ENCODE peak calls at places on chromosomes 11 and 22, in eight cellular contexts. D is substantia nigra; C is globus pallidus; F is stimulated activated CD4-positive, alpha-beta T cell treated with anti-CD3 and anti-CD28 coated beads, Interleukin-1b, Interleukin-23, amount 100 ng/mL, for 24 hours; Y is anterior cingulate cortex; K is activated CD4-positive, CD25-positive, alpha-beta regulatory T cell; P is NCI-H2029 treated with DMSO at 0.1 percent for 48 hours; A is epithelial cell of proximal tubule. N is an unnamed sample.

GRCh38 chr11:35013514-35014191 is 97.2 kb downstream of the PDHX start:
- DNase-seq in A (no peak), D (no peak), Y (no peak), F (no peak), C (no peak), K (no peak), P (no peak), N (no peak)

GRCh38 chr11:3000032-3000961 is 8.2 kb upstream of the NAP1L4 start:
- DNase-seq in K (no peak), A (no peak), F (no peak), C (peak), Y (peak), P (peak), D (peak), N (peak)

GRCh38 chr11:28346209-28346608 is 238.0 kb downstream of the METTL15 start:
- DNase-seq in A (no peak), P (no peak), Y (no peak), C (no peak), F (no peak), D (no peak), K (no peak), N (no peak)

GRCh38 chr11:130691581-130691980 is 224.7 kb downstream of the SNX19 start:
- DNase-seq in D (no peak), A (no peak), F (no peak), C (no peak), Y (no peak), P (no peak), K (no peak), N (no peak)

GRCh38 chr11:13949876-13950275 is 12.6 kb upstream of the SPON1 start:
- DNase-seq in Y (no peak), P (no peak), A (no peak), F (no peak), K (no peak), D (no peak), C (no peak), N (no peak)

GRCh38 chr22:33467718-33468117 is 409.5 kb upstream of the SYN3 start:
- DNase-seq in D (no peak), P (no peak), A (no peak), Y (no peak), F (no peak), K (no peak), C (no peak), N (no peak)

GRCh38 chr11:2134022-2135010 is 4.9 kb downstream of the IGF2 start:
- DNase-seq in P (no peak), A (no peak), F (no peak), C (no peak), K (no peak), Y (no peak), D (no peak), N (peak)

GRCh38 chr11:77127674-77127968 is 425 bp upstream of the MYO7A start:
- DNase-seq in P (no peak), K (no peak), C (no peak), A (no peak), Y (no peak), D (no peak), F (no peak), N (no peak)

GRCh38 chr22:37448521-37449150 is 21.4 kb upstream of the ELFN2 start:
- DNase-seq in A (no peak), C (no peak), D (no peak), K (no peak), F (no peak), Y (no peak), P (no peak), N (no peak)

GRCh38 chr11:123473941-123474668 is 44.0 kb downstream of the GRAMD1B start:
- DNase-seq in F (no peak), P (no peak), D (no peak), Y (no peak), C (no peak), K (no peak), A (no peak), N (no peak)

GRCh38 chr11:62005231-62005661 is 37.8 kb upstream of the FTH1 start:
- DNase-seq in D (peak), F (no peak), C (peak), K (no peak), Y (peak), A (no peak), P (no peak), N (no peak)

GRCh38 chr11:15967166-15967565 is 389.2 kb downstream of the SOX6 start:
- DNase-seq in P (no peak), A (no peak), D (no peak), C (no peak), Y (no peak), K (no peak), F (no peak), N (no peak)

GRCh38 chr22:36419177-36419911 is 31.6 kb upstream of the MYH9 start:
- DNase-seq in F (no peak), K (no peak), A (no peak), C (peak), Y (peak), P (peak), D (no peak), N (peak)

GRCh38 chr22:30881361-30882180 is 87.0 kb downstream of the MORC2 start:
- DNase-seq in C (no peak), P (no peak), A (no peak), F (no peak), Y (no peak), D (no peak), K (no peak), N (peak)

GRCh38 chr22:45105281-45105700 is 58.4 kb upstream of the NUP50 start:
- DNase-seq in F (no peak), Y (no peak), D (no peak), A (no peak), C (no peak), K (no peak), P (peak), N (no peak)

GRCh38 chr11:113345978-113346377 is 31.6 kb downstream of the TTC12 start:
- DNase-seq in K (no peak), Y (no peak), C (no peak), A (no peak), F (no peak), D (no peak), P (peak), N (no peak)

GRCh38 chr11:19929655-19930054 is 217.0 kb downstream of the NAV2 start:
- DNase-seq in D (no peak), A (no peak), P (no peak), F (no peak), Y (no peak), K (no peak), C (no peak), N (no peak)

GRCh38 chr11:120954381-120954780 is 69.5 kb upstream of the TBCEL start:
- DNase-seq in C (no peak), K (no peak), F (no peak), D (no peak), Y (no peak), A (no peak), P (no peak), N (no peak)

GRCh38 chr11:17511571-17511970 is 32.6 kb downstream of the USH1C start:
- DNase-seq in C (no peak), A (no peak), D (no peak), F (no peak), Y (no peak), K (no peak), P (no peak), N (no peak)

GRCh38 chr11:67053896-67054850 is 2.5 kb upstream of the RHOD start:
- DNase-seq in P (no peak), C (peak), Y (no peak), F (no peak), K (no peak), A (no peak), D (peak), N (peak)

GRCh38 chr11:124898711-124899110 is 1.0 kb upstream of the ROBO4 start:
- DNase-seq in C (peak), A (no peak), D (peak), Y (peak), K (no peak), P (no peak), F (no peak), N (peak)

GRCh38 chr11:117421041-117421440 is 93.4 kb downstream of the CEP164 start:
- DNase-seq in A (no peak), D (no peak), P (no peak), Y (no peak), F (no peak), C (no peak), K (no peak), N (no peak)

GRCh38 chr11:131246589-131247164 is 123.7 kb upstream of the NTM start:
- DNase-seq in P (no peak), C (peak), D (peak), K (no peak), A (no peak), Y (peak), F (no peak), N (peak)

GRCh38 chr11:125072210-125072960 is 9.3 kb downstream of the SLC37A2 start:
- DNase-seq in P (no peak), K (no peak), F (no peak), C (peak), A (no peak), D (no peak), Y (peak), N (no peak)

GRCh38 chr22:17897864-17898263 is 123.6 kb upstream of the BID start:
- DNase-seq in K (no peak), Y (no peak), F (no peak), P (peak), D (no peak), C (no peak), A (no peak), N (no peak)

GRCh38 chr11:112801286-112802088 is 159.7 kb upstream of the NCAM1 start:
- DNase-seq in K (no peak), Y (no peak), P (no peak), C (no peak), A (no peak), D (no peak), F (no peak), N (peak)

GRCh38 chr11:9250139-9250582 is 15.0 kb downstream of the DENND5A start:
- DNase-seq in C (no peak), F (no peak), D (no peak), Y (no peak), P (no peak), A (no peak), K (no peak), N (no peak)

GRCh38 chr22:23058481-23059336 is 11.6 kb upstream of the GNAZ start:
- DNase-seq in C (no peak), A (no peak), Y (no peak), D (no peak), F (no peak), P (no peak), K (no peak), N (peak)

GRCh38 chr11:76808158-76808557 is 25.0 kb downstream of the TSKU start:
- DNase-seq in D (no peak), C (no peak), A (no peak), K (no peak), P (no peak), Y (no peak), F (no peak), N (no peak)

GRCh38 chr22:50314455-50315288 is 7.2 kb upstream of the PLXNB2 start:
- DNase-seq in Y (no peak), D (no peak), K (peak), C (no peak), P (no peak), F (peak), A (no peak), N (peak)

N was measured in left ventricle myocardium superior.